ENCODE peak calls at places on chromosomes 12 and 14, in five cellular contexts. S is psoas muscle, J is choroid plexus epithelial cell, Z is foreskin fibroblast, K is AG04450. Q is an unnamed sample.

GRCh38 chr14:23638414-23639047 is 2.4 kb downstream of the DHRS2 start:
- DNase-seq in Z (peak; percentile 12), J (no peak), K (no peak), S (no peak), Q (no peak)

GRCh38 chr12:51871126-51871525 is 16.8 kb upstream of the ANKRD33 start:
- DNase-seq in S (peak; percentile 60), J (no peak), Z (no peak), K (no peak), Q (no peak)

GRCh38 chr12:109111775-109112491 is 4.5 kb upstream of the ACACB start:
- DNase-seq in Z (peak; percentile 45), K (no peak), S (peak; percentile 80), J (peak; percentile 76), Q (peak; percentile 73)

GRCh38 chr14:55194656-55195355 is 3.4 kb upstream of the DLGAP5 start:
- DNase-seq in K (no peak), J (no peak), Z (no peak), S (no peak), Q (no peak)

GRCh38 chr12:43964022-43964421 is 128.1 kb downstream of the TMEM117 start:
- DNase-seq in K (no peak), S (no peak), J (no peak), Z (no peak), Q (no peak)

GRCh38 chr14:82313889-82314288 is 780.2 kb upstream of the SEL1L start:
- DNase-seq in J (peak; percentile 1), K (no peak), S (no peak), Z (no peak), Q (no peak)

GRCh38 chr14:71725802-71726638 is 206.2 kb upstream of the RGS6 start:
- DNase-seq in S (no peak), Z (peak; percentile 71), J (peak; percentile 84), K (no peak), Q (no peak)

GRCh38 chr12:119594772-119595445 is 1.3 kb downstream of the TMEM233 start:
- DNase-seq in J (no peak), K (no peak), Z (no peak), S (peak; percentile 95), Q (peak; percentile 38)

GRCh38 chr14:71418591-71419245 is 511.5 kb downstream of the PCNX1 start:
- DNase-seq in K (no peak), Z (no peak), S (no peak), J (no peak), Q (no peak)

GRCh38 chr14:31020834-31021575 is 4.4 kb upstream of the AP4S1 start:
- DNase-seq in Z (no peak), K (no peak), S (no peak), J (no peak), Q (no peak)

GRCh38 chr12:82383930-82384513 is 25.7 kb downstream of the METTL25 start:
- DNase-seq in J (peak; percentile 62), S (no peak), K (no peak), Z (peak; percentile 10), Q (peak; percentile 20)

GRCh38 chr12:1204581-1205121 is 213.6 kb downstream of the ERC1 start:
- DNase-seq in S (no peak), Z (no peak), K (no peak), J (peak; percentile 56), Q (no peak)

GRCh38 chr12:96134200-96134599 is 60.0 kb upstream of the ELK3 start:
- DNase-seq in Z (no peak), J (no peak), S (no peak), K (no peak), Q (no peak)

GRCh38 chr12:96136129-96136528 is 58.0 kb upstream of the ELK3 start:
- DNase-seq in K (no peak), J (peak; percentile 77), Z (no peak), S (no peak), Q (peak; percentile 12)

GRCh38 chr12:96131230-96131788 is 62.9 kb upstream of the ELK3 start:
- DNase-seq in K (no peak), S (no peak), Z (no peak), J (no peak), Q (no peak)

GRCh38 chr12:96130396-96131059 is 63.6 kb upstream of the ELK3 start:
- DNase-seq in J (no peak), K (no peak), Z (no peak), S (no peak), Q (no peak)

DNA sequence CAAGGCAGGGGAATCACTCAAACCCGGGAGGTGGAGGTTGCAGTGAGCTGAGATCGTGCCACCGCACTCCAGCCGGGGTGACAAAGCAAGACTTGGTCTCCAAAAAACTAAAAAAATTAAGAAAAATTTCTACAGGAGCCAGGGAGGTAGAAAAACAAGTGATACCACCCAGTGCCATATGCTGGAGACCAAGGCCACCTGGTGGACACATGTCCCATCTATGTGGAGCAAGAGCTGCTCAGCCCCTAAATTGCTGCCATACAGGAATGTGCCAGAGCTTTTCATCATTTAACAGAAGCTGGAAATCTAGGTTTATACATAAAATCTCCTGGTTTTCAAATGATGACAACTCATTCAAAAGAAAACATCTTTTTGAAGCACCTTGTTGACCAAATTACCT is 61.4 kb upstream of the ELK3 start:
- DNase-seq in K (no peak), Z (no peak), S (no peak), J (no peak), Q (peak; percentile 61)
- TF ChIP-seq CTCF in K (no peak), Z (no peak), S (no peak), J (no peak), Q (peak; percentile 45)

DNA sequence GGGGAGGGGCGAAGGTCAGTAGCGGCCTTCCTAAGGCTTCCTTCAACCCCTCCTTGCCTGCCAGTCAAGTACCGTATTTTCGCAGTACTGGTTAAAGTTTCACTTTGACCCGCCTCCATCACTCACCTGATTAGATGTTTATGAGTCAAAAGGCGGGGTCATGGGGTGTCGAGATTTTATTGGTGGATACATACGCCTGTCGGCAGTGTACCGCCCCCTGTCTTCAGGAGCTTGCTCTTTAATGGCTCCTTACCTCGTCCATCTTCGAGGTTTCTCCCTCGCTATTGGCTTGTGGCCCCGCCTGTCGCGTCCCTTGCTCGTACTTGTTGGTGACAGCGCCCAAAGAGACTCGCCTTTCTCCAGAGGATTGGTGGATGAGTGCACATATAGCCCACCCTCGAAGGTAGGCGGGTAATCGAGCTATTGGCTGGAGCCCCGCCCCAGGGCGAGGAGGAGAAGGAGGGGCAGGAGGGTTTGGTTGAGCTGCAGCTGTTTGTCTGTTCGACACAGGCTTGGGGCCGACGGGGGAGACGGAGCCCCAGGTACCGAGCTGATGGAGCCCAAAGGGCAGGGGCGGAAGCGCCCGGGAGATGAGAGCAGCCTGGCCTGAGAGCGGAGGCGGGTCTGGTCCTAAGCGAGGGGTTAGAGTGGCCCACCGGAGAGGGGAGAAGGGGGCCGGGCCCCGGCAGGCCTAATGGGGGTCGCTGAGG is at the start of gene RAB5B:
- DNase-seq in J (peak; percentile 100), K (peak; percentile 100), S (peak; percentile 100), Z (peak; percentile 100), Q (peak; percentile 99)
- TF ChIP-seq CTCF in J (peak; percentile 50), K (peak; percentile 29), S (peak; percentile 25), Z (no peak), Q (peak; percentile 14)

DNA sequence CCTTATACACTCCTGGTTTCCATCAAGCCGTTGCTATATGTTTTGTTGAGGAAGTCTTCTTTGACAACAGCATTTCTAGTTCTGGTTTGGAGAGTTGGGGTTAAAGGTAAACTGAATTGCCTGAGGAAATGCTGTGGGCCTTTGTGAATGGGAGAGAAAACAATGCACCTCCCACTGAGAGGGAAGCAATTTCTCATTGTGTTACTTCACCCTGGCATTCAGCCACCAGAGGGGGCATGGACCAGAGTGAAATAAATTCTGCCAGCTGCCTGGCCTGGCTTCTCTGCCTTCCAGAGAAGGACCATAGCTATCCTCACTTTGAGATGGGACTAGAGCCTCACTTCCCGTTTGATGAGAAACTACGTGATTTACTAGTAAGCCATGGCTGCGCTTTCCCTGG is 475.3 kb downstream of the EGLN3 start:
- DNase-seq in K (no peak), S (no peak), J (peak; percentile 57), Z (peak; percentile 2), Q (peak; percentile 58)
- TF ChIP-seq CTCF in K (peak; percentile 16), S (no peak), J (peak; percentile 59), Z (no peak), Q (peak; percentile 44)

DNA sequence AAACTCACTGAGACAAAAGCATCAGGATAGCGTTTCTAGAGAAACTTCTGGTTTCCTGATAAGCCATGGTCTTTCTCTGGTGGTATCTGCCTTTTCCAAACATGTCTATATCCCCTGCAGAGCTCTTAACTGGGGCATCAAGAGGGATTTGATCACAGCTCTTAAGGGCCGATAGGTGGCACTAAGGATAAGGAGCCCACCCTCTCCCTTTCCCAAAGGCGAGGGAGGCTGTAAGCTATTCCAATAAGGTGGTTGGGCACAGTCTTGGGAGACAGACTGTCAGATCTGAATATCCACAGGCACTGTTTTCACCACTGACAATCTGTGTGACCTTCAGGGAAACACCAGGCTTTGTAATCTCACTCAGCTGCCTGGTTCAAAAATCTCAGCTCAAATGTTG is 206.0 kb downstream of the ADGRD1 start:
- DNase-seq in Z (no peak), K (no peak), S (no peak), J (no peak), Q (no peak)
- TF ChIP-seq CTCF in Z (no peak), K (no peak), S (no peak), J (no peak), Q (no peak)

GRCh38 chr12:107458990-107459389 is 226.6 kb upstream of the PWP1 start:
- DNase-seq in K (no peak), S (no peak), Z (no peak), J (no peak), Q (no peak)

GRCh38 chr12:107459649-107460048 is 225.9 kb upstream of the PWP1 start:
- DNase-seq in J (no peak), S (no peak), Z (no peak), K (no peak), Q (no peak)

GRCh38 chr12:107464644-107465043 is 221.0 kb upstream of the PWP1 start:
- DNase-seq in J (no peak), K (no peak), S (no peak), Z (no peak), Q (no peak)

GRCh38 chr12:107461222-107461980 is 224.2 kb upstream of the PWP1 start:
- DNase-seq in Z (peak; percentile 77), K (peak; percentile 42), J (peak; percentile 81), S (no peak), Q (no peak)

DNA sequence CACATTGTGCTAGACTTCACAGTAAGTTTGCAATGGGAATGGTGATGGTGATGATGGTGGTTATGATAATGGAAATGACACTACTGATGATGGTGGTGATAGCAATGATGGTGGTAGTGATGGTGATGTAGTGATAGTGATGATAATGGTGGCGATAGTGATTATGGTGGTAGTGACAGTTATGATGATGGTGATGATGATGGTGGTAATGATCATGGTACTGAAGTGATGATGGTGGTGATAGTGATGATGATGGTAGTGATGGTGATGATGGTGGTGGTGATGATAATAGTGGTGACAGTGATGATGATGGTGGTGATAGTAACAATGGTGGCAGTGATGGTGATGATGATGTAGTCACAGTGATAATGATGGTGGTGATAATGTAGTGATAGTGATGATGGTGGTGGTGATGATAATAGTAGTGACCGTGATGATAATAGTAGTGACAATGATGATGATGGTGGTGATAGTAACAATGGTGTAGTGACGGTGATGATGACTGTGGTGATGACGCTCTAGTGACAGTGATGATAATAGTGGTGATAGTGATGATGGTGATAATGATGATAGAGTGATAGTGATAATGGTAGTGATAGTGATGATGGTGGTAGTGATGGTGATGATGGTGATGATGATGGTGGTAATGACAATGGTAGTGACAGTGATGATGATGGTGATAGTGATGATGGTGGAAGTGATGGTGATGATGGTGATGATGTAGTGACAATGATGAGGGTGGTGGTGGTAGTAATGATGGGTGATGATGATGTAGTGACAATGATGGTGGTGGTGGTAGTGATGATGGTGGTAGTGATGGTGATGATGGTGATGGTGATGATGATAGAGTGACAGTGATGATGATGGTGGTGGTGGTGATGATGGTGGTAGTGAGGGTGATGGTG is 222.9 kb upstream of the PWP1 start:
- DNase-seq in K (no peak), Z (no peak), J (no peak), S (no peak), Q (no peak)
- TF ChIP-seq CTCF in K (no peak), Z (no peak), J (no peak), S (no peak), Q (no peak)